ENCODE peak calls at places on chromosome 2, in six cellular contexts. Y, Q, Z, V, G and I are unnamed samples. For H3K4me1, the result is how much of the 10 kb centered on the place peaks cover.

GRCh38 chr2:206482123-206482522 is 38.8 kb downstream of the ADAM23 start:
- DNase-seq in V (no peak), Y (peak), G (no peak), Q (no peak), Z (no peak), I (no peak)

GRCh38 chr2:144362401-144362800 is 157.5 kb downstream of the ZEB2 start:
- DNase-seq in Y (no peak), V (no peak), Z (no peak), Q (no peak), G (no peak), I (no peak)

GRCh38 chr2:188979730-188980123 is 5.6 kb downstream of the COL3A1 start:
- DNase-seq in Y (no peak), Z (no peak), V (no peak), G (no peak), Q (no peak), I (peak)

GRCh38 chr2:11128258-11128951 is 26.9 kb upstream of the SLC66A3 start:
- DNase-seq in V (no peak), Q (no peak), Y (peak), Z (no peak), G (no peak), I (no peak)

GRCh38 chr2:203551653-203552250 is 16.7 kb upstream of the RAPH1 start:
- DNase-seq in Q (peak), G (no peak), V (peak), Y (peak), Z (no peak), I (no peak)

GRCh38 chr2:228084717-228085116 is 96.8 kb downstream of the SPHKAP start:
- DNase-seq in Z (no peak), V (no peak), Y (no peak), G (no peak), Q (no peak), I (no peak)

GRCh38 chr2:199471443-199472057 is 13.8 kb upstream of the SATB2 start:
- DNase-seq in Q (peak), G (no peak), Y (no peak), Z (no peak), V (no peak), I (no peak)

GRCh38 chr2:85935746-85936208 is 47.0 kb upstream of the ST3GAL5 start:
- DNase-seq in V (no peak), Z (no peak), G (no peak), Q (no peak), Y (peak), I (peak)

GRCh38 chr2:107337209-107337898 is 451.4 kb upstream of the ST6GAL2 start:
- DNase-seq in V (no peak), G (no peak), Y (no peak), Q (no peak), Z (no peak), I (no peak)

DNA sequence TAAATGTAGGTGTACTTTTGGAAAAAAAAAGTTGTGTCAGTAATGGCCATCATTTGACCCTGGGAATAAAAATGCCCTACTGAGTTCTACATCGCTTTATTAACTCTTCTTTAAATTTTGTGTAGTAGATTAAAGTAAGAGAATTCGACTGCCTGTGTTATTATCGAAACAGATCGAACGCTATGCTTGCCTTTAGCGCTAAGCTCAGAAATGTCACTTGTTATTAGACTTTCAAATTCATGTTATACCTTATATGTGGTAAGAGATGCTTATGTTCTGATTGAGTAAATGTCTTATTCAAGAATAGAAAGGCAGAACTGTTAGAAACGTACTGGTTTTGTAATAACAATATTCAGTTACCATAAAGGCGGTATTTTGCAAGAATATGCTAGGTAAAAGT is 1.4 kb downstream of the UGP2 start:
- DNase-seq in Z (no peak), Y (no peak), V (no peak), Q (no peak), G (no peak), I (no peak)
- H3K4me3 ChIP-seq in Z (peak), Y (peak), V (peak), Q (peak), G (peak), I (peak)

GRCh38 chr2:15817748-15818147 is 122.6 kb upstream of the MYCN start:
- DNase-seq in Z (no peak), Q (no peak), Y (no peak), V (no peak), G (no peak), I (no peak)
- H3K4me1 ChIP-seq in Z (under half), Q (under half), Y (under half), V (under half), G (under half), I (under half)

GRCh38 chr2:121418494-121419058 is 112.1 kb upstream of the RNU4ATAC start:
- DNase-seq in Y (no peak), V (no peak), Z (no peak), Q (no peak), G (no peak), I (no peak)
- H3K27ac ChIP-seq in Y (no peak), V (no peak), Z (no peak), Q (no peak), G (no peak), I (no peak)

GRCh38 chr2:168002021-168002553 is 245.3 kb downstream of the STK39 start:
- DNase-seq in G (no peak), Y (peak), V (no peak), Q (no peak), Z (no peak), I (peak)
- H3K4me3 ChIP-seq in G (no peak), Y (no peak), V (no peak), Q (no peak), Z (no peak), I (no peak)